ENCODE peak calls at places on chromosomes 1 and 21, in five cellular contexts. Q, P, T, B and A are unnamed samples.

GRCh38 chr1:224273651-224274050 is 56.3 kb downstream of the NVL start:
- DNase-seq in Q (peak; percentile 1), P (no peak), T (no peak), B (peak; percentile 78), A (peak; percentile 66)

GRCh38 chr1:25017436-25018109 is 87.5 kb upstream of the RUNX3 start:
- DNase-seq in Q (no peak), P (no peak), T (no peak), B (peak; percentile 79), A (no peak)

GRCh38 chr1:174150499-174150898 is 8.8 kb upstream of the RABGAP1L start:
- DNase-seq in Q (no peak), P (no peak), T (no peak), B (no peak), A (no peak)

GRCh38 chr21:37531402-37532042 is 164.9 kb downstream of the DYRK1A start:
- DNase-seq in Q (no peak), P (no peak), T (peak; percentile 64), B (no peak), A (peak; percentile 44)

GRCh38 chr21:18334066-18334465 is 69.5 kb downstream of the TMPRSS15 start:
- DNase-seq in Q (no peak), P (no peak), T (no peak), B (peak; percentile 27), A (no peak)

GRCh38 chr1:22851517-22851916 is 121.1 kb downstream of the LACTBL1 start:
- DNase-seq in Q (no peak), P (no peak), T (no peak), B (no peak), A (no peak)

GRCh38 chr1:93670141-93670540 is 11.5 kb downstream of the BCAR3 start:
- DNase-seq in Q (no peak), P (no peak), T (no peak), B (peak; percentile 77), A (peak; percentile 66)

GRCh38 chr1:12528021-12528852 is 89.8 kb downstream of the DHRS3 start:
- DNase-seq in Q (peak; percentile 46), P (no peak), T (no peak), B (peak; percentile 73), A (peak; percentile 89)

GRCh38 chr1:37671261-37671660 is 21.1 kb upstream of the CDCA8 start:
- DNase-seq in Q (no peak), P (no peak), T (no peak), B (no peak), A (no peak)

GRCh38 chr1:8378202-8378601 is 60.3 kb downstream of the SLC45A1 start:
- DNase-seq in Q (no peak), P (peak; percentile 73), T (no peak), B (peak; percentile 75), A (no peak)

GRCh38 chr1:25575191-25575590 is 31.8 kb downstream of the LDLRAP1 start:
- DNase-seq in Q (no peak), P (no peak), T (no peak), B (no peak), A (no peak)

GRCh38 chr1:152960452-152961044 is 9.9 kb upstream of the SPRR4 start:
- DNase-seq in Q (no peak), P (no peak), T (no peak), B (no peak), A (no peak)
- TF ChIP-seq CTCF in Q (no peak), P (no peak), T (no peak), B (no peak), A (no peak)

GRCh38 chr1:181583598-181583997 is 100.3 kb downstream of the CACNA1E start:
- DNase-seq in Q (no peak), P (no peak), T (no peak), B (no peak), A (no peak)
- TF ChIP-seq CTCF in Q (no peak), P (no peak), T (peak; percentile 34), B (no peak), A (no peak)

GRCh38 chr1:192544983-192545393 is 30.6 kb upstream of the RGS1 start:
- DNase-seq in Q (no peak), P (no peak), T (no peak), B (peak; percentile 93), A (no peak)

GRCh38 chr1:192550922-192551534 is 24.5 kb upstream of the RGS1 start:
- DNase-seq in Q (peak; percentile 63), P (peak; percentile 61), T (no peak), B (peak; percentile 91), A (no peak)

GRCh38 chr1:192543445-192543844 is 32.1 kb upstream of the RGS1 start:
- DNase-seq in Q (no peak), P (no peak), T (no peak), B (no peak), A (no peak)

GRCh38 chr1:192546596-192547199 is 28.9 kb upstream of the RGS1 start:
- DNase-seq in Q (no peak), P (no peak), T (no peak), B (peak; percentile 77), A (peak; percentile 58)

GRCh38 chr1:192545781-192546521 is 29.6 kb upstream of the RGS1 start:
- DNase-seq in Q (no peak), P (peak; percentile 57), T (no peak), B (peak; percentile 58), A (no peak)
- TF ChIP-seq CTCF in Q (no peak), P (peak; percentile 8), T (peak; percentile 45), B (peak; percentile 17), A (peak; percentile 22)

DNA sequence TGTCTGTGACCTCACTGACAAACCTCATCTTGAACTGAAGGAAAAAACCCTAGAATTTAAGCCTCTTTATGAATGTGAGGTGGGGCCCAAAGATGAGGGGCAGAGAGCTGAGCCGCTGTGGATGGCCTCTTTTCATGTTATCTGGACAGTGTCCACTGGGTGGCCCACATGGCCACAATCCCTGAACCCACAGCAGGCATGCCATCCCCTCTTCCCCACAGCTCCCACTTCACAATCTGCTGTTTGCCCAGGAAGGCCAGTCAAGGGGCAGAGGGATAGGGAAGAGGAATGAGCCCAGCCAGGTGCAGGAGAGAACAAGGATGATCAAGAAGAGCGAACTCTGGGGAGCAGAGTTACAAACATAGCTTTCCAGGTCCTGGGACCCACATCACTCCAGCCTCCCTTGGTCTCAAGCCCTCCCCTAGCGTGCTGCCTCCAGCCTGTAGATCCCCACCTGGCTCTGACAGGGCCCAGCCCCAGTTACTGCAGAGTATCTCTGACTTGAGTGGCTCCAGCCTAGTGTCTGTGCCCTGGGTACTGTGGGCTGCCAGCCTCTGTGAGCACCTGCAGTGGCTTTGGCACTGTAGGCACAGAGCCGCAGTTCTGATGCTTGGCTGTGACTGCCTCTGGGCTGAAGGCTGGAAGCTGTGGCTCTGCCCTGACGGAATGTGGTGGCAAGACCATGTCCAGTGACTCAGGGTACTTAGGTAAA is 1.9 kb upstream of the SLFNL1 start:
- DNase-seq in Q (no peak), P (no peak), T (no peak), B (peak; percentile 45), A (peak; percentile 86)
- TF ChIP-seq CTCF in Q (peak; percentile 36), P (no peak), T (peak; percentile 17), B (peak; percentile 68), A (peak; percentile 47)

DNA sequence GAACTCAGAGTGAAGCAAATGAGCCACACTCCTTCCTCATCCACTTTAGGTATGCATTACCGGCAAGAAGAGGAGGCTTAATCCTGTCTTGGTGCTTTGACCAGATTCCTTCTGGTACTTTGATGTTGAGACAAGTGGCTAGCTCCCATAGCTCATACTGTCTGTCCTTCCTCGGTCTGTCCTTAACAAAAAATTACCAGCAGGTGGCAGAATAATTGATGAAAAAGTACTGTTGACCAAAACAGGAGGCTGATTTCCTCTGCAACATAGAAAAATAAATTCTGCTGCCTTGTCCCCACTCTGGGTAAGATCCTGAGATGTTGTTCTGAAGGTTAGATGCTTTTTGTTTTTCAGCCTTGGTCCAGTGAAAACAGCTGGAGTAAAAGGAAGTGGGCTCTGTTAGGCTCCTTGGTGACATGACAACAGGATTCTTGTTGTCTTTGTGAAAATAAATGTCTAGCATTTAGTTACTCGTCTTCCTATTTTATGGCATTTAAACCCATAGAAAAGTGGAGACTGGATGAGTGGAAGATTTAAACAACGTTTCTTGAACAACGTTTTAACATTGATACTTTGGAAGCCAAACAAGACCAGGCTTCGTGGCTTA is 11.2 kb upstream of the HJV start:
- DNase-seq in Q (no peak), P (peak; percentile 51), T (no peak), B (peak; percentile 78), A (peak; percentile 79)
- TF ChIP-seq CTCF in Q (peak; percentile 53), P (peak; percentile 39), T (peak; percentile 56), B (peak; percentile 62), A (peak; percentile 66)

GRCh38 chr1:109251277-109252166 is 2.2 kb downstream of the CELSR2 start:
- DNase-seq in Q (no peak), P (no peak), T (no peak), B (no peak), A (peak; percentile 75)
- TF ChIP-seq CTCF in Q (no peak), P (no peak), T (no peak), B (no peak), A (no peak)

GRCh38 chr21:14229399-14229798 is 13.4 kb downstream of the RBM11 start:
- DNase-seq in Q (no peak), P (no peak), T (no peak), B (no peak), A (no peak)

GRCh38 chr21:14236180-14236579 is 20.2 kb downstream of the RBM11 start:
- DNase-seq in Q (no peak), P (no peak), T (no peak), B (no peak), A (no peak)

GRCh38 chr21:14235101-14235500 is 19.1 kb downstream of the RBM11 start:
- DNase-seq in Q (no peak), P (no peak), T (no peak), B (no peak), A (no peak)
- TF ChIP-seq CTCF in Q (no peak), P (no peak), T (no peak), B (no peak), A (no peak)

DNA sequence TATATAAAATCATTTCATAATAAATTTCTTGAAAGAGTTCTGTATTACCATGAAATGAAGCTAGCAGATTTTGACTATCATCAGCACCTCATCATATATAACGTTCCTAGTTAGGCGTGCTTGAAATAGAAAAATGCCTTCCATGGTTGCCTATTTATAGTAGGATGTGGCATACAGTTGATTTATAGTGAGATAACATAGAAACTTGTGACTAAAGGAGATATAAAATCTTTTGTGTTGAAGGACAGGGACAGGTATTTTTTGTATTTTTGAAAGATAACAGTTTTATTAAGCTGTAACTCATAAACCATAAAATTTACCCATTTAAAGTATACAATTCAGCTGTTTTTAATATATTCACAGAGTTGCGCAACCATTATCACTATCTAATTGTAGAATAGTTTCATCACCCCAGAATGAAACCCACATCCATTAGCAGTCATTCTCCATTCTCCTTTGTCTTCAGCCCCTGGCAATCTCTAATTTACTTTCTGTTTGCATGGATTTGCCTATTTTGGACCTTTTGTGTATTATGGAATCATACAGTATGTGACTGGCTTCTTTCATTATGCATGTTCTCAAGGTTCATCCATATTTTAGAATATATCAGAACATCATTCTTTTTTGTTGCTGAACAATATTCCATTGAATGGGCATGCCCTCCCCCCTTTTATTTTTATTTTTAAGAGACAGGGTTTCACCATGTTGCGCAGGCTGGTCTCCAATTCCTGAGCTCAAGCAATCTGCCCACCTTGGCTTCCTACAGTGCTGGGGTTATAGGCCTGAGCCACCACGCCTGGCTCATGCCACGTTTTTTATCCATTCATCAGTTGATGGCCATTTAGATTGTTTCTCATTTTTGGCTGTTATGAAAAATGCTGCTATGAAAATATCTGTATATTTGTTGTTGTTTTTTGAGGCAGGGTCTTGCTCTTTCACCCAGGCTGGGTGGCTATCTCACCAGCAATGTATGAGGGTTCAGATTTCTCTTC is 19.5 kb downstream of the SPEN start:
- DNase-seq in Q (no peak), P (no peak), T (no peak), B (no peak), A (no peak)
- TF ChIP-seq CTCF in Q (no peak), P (no peak), T (no peak), B (no peak), A (no peak)